ENCODE peak calls at places on chromosome 9, in ten cellular contexts. T is adrenal gland, H is spleen, V is right lobe of liver, F is A549, D is HCT116, K is heart left ventricle, I is breast epithelium, N is stomach, C is Peyer's patch. M is an unnamed sample.

GRCh38 chr9:83047839-83048775 is 14.8 kb downstream of the RASEF start:
- DNase-seq in K (no peak), N (peak), D (no peak), V (no peak), H (no peak), I (peak), F (peak), T (no peak), C (no peak), M (peak)

GRCh38 chr9:115640887-115641286 is 512.7 kb upstream of the PAPPA start:
- DNase-seq in C (no peak), K (no peak), I (no peak), D (no peak), H (no peak), V (no peak), N (no peak), F (no peak), T (no peak), M (no peak)

GRCh38 chr9:804026-804425 is 37.5 kb upstream of the DMRT1 start:
- DNase-seq in T (no peak), I (no peak), D (no peak), N (no peak), H (no peak), C (no peak), V (no peak), K (no peak), F (no peak), M (no peak)

GRCh38 chr9:437066-438015 is 222.7 kb downstream of the DOCK8 start:
- DNase-seq in V (no peak), F (no peak), D (no peak), H (no peak), N (no peak), K (no peak), I (no peak), T (no peak), C (no peak), M (no peak)

GRCh38 chr9:133770076-133770777 is 32.1 kb upstream of the SARDH start:
- DNase-seq in K (peak), H (no peak), N (peak), T (no peak), D (no peak), I (peak), C (no peak), V (peak), F (no peak), M (no peak)

GRCh38 chr9:72857632-72858011 is 95.2 kb downstream of the ALDH1A1 start:
- DNase-seq in D (no peak), I (no peak), K (no peak), C (no peak), V (no peak), N (no peak), F (no peak), H (no peak), T (no peak), M (no peak)

GRCh38 chr9:108272350-108272899 is 583.4 kb downstream of the ACTL7B start:
- DNase-seq in I (no peak), H (no peak), N (peak), K (peak), V (peak), D (peak), F (peak), C (peak), T (peak), M (no peak)

GRCh38 chr9:37990404-37991015 is 78.5 kb downstream of the SHB start:
- DNase-seq in T (no peak), H (no peak), N (no peak), K (no peak), V (no peak), I (no peak), F (no peak), D (no peak), C (no peak), M (no peak)

GRCh38 chr9:96340707-96341106 is 38.7 kb upstream of the HSD17B3 start:
- DNase-seq in H (no peak), T (no peak), I (no peak), C (no peak), V (no peak), N (no peak), K (no peak), F (no peak), D (no peak), M (no peak)

GRCh38 chr9:124479947-124480620 is 27.1 kb downstream of the NR5A1 start:
- DNase-seq in I (no peak), K (no peak), D (no peak), V (no peak), N (no peak), H (no peak), T (no peak), C (no peak), F (no peak), M (no peak)

GRCh38 chr9:90936380-90936779 is 134.8 kb downstream of the SYK start:
- DNase-seq in H (no peak), N (no peak), D (no peak), K (no peak), V (no peak), I (no peak), F (no peak), T (no peak), C (no peak), M (no peak)

GRCh38 chr9:121686930-121687541 is 35.6 kb downstream of the DAB2IP start:
- DNase-seq in V (peak), C (peak), K (peak), T (peak), F (peak), I (peak), D (peak), N (peak), H (peak), M (no peak)

GRCh38 chr9:129093602-129094386 is 12.9 kb downstream of the DOLPP1 start:
- DNase-seq in H (no peak), D (no peak), V (no peak), K (no peak), F (no peak), I (no peak), T (peak), C (no peak), N (no peak), M (no peak)

GRCh38 chr9:91817493-91818225 is 132.4 kb downstream of the ROR2 start:
- DNase-seq in K (no peak), N (no peak), V (no peak), F (no peak), C (no peak), D (no peak), I (no peak), T (peak), H (no peak), M (no peak)

GRCh38 chr9:38157711-38158110 is 88.7 kb upstream of the SHB start:
- DNase-seq in C (no peak), I (no peak), V (no peak), T (no peak), F (no peak), D (no peak), H (no peak), K (no peak), N (no peak), M (no peak)

GRCh38 chr9:96009690-96010477 is 134.4 kb downstream of the ERCC6L2 start:
- DNase-seq in K (no peak), D (no peak), C (no peak), H (no peak), F (no peak), I (no peak), V (peak), T (no peak), N (no peak), M (no peak)

GRCh38 chr9:91716815-91717214 is 233.2 kb downstream of the ROR2 start:
- DNase-seq in T (no peak), D (no peak), N (no peak), F (no peak), I (no peak), C (no peak), H (no peak), V (no peak), K (no peak), M (no peak)

GRCh38 chr9:129285979-129286772 is 108.1 kb upstream of the IER5L start:
- DNase-seq in T (no peak), F (no peak), C (no peak), V (no peak), D (no peak), N (no peak), K (no peak), H (peak), I (peak), M (peak)

GRCh38 chr9:6759114-6759977 is 1.6 kb downstream of the KDM4C start:
- DNase-seq in I (no peak), F (peak), T (peak), H (no peak), N (peak), C (no peak), V (no peak), D (peak), K (no peak), M (no peak)

DNA sequence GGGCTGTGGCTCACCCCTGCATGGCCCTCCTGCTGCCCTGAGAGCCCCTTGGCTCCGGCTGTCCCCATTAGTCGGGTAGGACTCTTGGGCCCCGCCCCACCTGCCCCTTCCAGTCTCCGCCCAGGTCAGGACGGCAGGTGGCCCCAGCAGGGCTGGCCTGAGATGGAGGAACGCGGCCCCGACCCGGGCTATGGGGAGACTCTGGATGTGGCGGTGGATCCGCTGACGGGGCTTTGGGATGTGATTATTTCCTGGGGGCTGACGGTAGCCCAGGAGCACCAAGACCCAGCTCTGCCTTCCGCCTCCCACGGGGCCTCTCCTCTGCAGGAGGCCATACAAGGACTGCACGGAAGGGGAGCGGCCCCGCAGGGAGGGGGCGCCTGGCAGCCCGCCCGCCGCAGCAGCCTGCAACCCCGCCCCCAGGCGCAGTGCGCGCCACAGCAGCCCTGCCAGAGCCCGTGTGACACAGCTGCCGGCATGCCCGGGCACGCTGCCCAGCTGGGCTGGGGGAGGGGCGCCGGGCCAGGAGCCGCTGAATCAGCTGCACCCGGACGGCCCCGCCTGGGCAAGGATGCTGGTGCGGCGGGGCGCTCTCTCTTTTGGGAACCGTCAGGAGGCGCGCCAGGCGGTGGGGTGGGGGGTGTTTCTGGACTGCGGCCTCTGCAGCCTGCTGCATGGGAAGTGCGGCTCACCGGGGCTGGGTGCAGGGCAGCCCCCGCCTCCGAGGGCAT is 9.2 kb downstream of the TMEM250 start:
- DNase-seq in K (peak), F (peak), D (peak), T (peak), I (peak), N (peak), V (peak), H (peak), C (peak), M (peak)
- TF ChIP-seq CTCF in K (no peak), F (peak), D (no peak), T (peak), I (no peak), N (no peak), V (no peak), H (no peak), C (peak), M (peak)

GRCh38 chr9:98008764-98009163 is 25.6 kb downstream of the ANP32B start:
- DNase-seq in F (no peak), N (no peak), V (no peak), D (no peak), H (no peak), I (no peak), C (no peak), K (no peak), T (no peak), M (no peak)
- TF ChIP-seq POLR2A in F (no peak), N (no peak), V (no peak), D (no peak), H (no peak), I (no peak), C (no peak), K (no peak), T (no peak), M (no peak)

GRCh38 chr9:92986175-92987110 is 39.1 kb downstream of the FGD3 start:
- DNase-seq in H (no peak), F (no peak), T (no peak), I (no peak), N (no peak), V (no peak), K (no peak), C (peak), D (no peak), M (peak)
- TF ChIP-seq CTCF in H (peak), F (no peak), T (peak), I (peak), N (peak), V (peak), K (no peak), C (peak), D (no peak), M (peak)

GRCh38 chr9:109317979-109318671 is 2.7 kb downstream of the EPB41L4B start:
- DNase-seq in K (no peak), D (no peak), H (no peak), N (no peak), F (no peak), T (no peak), C (no peak), I (no peak), V (no peak), M (no peak)
- TF ChIP-seq POLR2A in K (no peak), D (no peak), H (no peak), N (no peak), F (no peak), T (no peak), C (no peak), I (no peak), V (no peak), M (no peak)

GRCh38 chr9:93697352-93698139 is 121.2 kb downstream of the PHF2 start:
- DNase-seq in D (no peak), H (peak), T (no peak), F (no peak), I (no peak), C (no peak), N (no peak), V (no peak), K (peak), M (no peak)

GRCh38 chr9:93699650-93700049 is 123.3 kb downstream of the PHF2 start:
- DNase-seq in N (no peak), K (peak), I (no peak), V (no peak), T (no peak), D (no peak), C (no peak), H (no peak), F (no peak), M (no peak)

GRCh38 chr9:93698140-93698908 is 121.9 kb downstream of the PHF2 start:
- DNase-seq in N (no peak), K (peak), V (no peak), F (no peak), T (no peak), C (no peak), D (no peak), I (no peak), H (peak), M (no peak)

GRCh38 chr9:93701494-93702218 is 125.3 kb downstream of the PHF2 start:
- DNase-seq in N (no peak), K (peak), H (peak), C (no peak), V (no peak), D (no peak), F (no peak), T (no peak), I (no peak), M (peak)

DNA sequence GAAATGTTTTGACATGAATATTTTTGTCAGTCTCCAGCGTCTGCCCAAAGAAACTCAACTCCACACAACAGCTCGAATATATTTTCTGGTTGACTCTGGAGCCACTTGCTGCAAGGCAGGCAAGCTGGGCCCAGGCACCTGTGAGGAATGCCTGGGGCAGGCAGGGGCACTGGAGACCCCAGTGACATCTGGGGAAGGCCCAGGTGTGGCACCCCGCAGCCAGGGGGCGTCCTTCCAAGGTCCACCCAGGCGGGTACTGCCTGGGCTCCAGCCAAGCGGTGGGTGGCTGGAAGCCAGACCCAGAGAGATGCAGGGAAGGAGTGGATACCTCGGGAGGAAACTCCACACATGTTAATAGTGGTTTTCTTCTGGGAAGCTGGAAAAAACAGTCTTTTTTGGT is 125.9 kb downstream of the PHF2 start:
- DNase-seq in F (no peak), C (no peak), K (peak), I (no peak), V (no peak), N (no peak), H (peak), T (no peak), D (no peak), M (no peak)
- TF ChIP-seq CTCF in F (no peak), C (no peak), K (no peak), I (no peak), V (no peak), N (no peak), H (no peak), T (no peak), D (no peak), M (no peak)

GRCh38 chr9:2597483-2597882 is 24.1 kb upstream of the VLDLR start:
- DNase-seq in I (no peak), D (no peak), T (no peak), H (no peak), C (no peak), V (no peak), N (no peak), K (no peak), F (no peak), M (no peak)

GRCh38 chr9:2596003-2596402 is 25.6 kb upstream of the VLDLR start:
- DNase-seq in I (no peak), K (no peak), D (no peak), F (no peak), H (no peak), N (no peak), V (no peak), T (no peak), C (no peak), M (no peak)

GRCh38 chr9:2593754-2594153 is 27.8 kb upstream of the VLDLR start:
- DNase-seq in I (no peak), N (no peak), H (no peak), D (no peak), V (no peak), K (no peak), C (no peak), T (no peak), F (no peak), M (no peak)

DNA sequence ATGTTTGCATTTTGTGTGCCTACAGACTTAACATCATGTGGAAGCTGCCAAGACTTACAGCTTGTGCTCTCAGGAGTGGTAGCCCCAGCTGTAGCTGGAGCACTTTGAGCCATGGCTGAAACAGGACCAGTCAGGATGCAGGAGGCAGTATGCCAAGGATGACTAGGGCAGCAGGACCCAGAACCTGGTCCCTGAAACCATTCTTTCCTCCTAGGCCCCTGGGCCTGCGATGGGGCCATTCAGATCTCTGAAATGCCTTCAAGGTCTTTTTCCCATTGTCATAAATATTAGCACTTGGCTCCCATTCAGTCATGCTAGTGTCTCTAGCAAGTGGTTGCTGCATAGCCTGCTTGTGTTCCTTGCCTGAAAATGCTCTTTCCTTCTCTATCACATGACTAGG is 29.6 kb upstream of the VLDLR start:
- DNase-seq in I (no peak), D (no peak), H (no peak), N (no peak), V (no peak), K (no peak), F (no peak), C (no peak), T (no peak), M (no peak)
- TF ChIP-seq POLR2A in I (no peak), D (no peak), H (no peak), N (no peak), V (no peak), K (no peak), F (no peak), C (no peak), T (no peak), M (no peak)